ENCODE peak calls at places on chromosomes 3 and 15, in five cellular contexts. One of them, this sample, is unnamed.

GRCh38 chr3:193883551-193883950 is 252.4 kb upstream of the HES1 start:
- DNase-seq in transverse colon: no peak
- DNase-seq in K562: no peak
- DNase-seq in stomach: no peak
- DNase-seq in HCT116: no peak
- DNase-seq in this sample: no peak

GRCh38 chr3:16647668-16648067 is 42.4 kb upstream of the DAZL start:
- DNase-seq in stomach: no peak
- DNase-seq in HCT116: no peak
- DNase-seq in K562: no peak
- DNase-seq in transverse colon: no peak
- DNase-seq in this sample: no peak

GRCh38 chr15:71612066-71612715 is 198.2 kb upstream of the NR2E3 start:
- DNase-seq in transverse colon: no peak
- DNase-seq in stomach: no peak
- DNase-seq in HCT116: no peak
- DNase-seq in K562: no peak
- DNase-seq in this sample: no peak

GRCh38 chr3:127427666-127428065 is 139.8 kb upstream of the PRR20G start:
- DNase-seq in HCT116: no peak
- DNase-seq in transverse colon: no peak
- DNase-seq in K562: no peak
- DNase-seq in stomach: no peak
- DNase-seq in this sample: peak; percentile 35

GRCh38 chr3:38583688-38584087 is 65.8 kb downstream of the SCN5A start:
- DNase-seq in HCT116: no peak
- DNase-seq in transverse colon: peak; percentile 1
- DNase-seq in stomach: peak; percentile 8
- DNase-seq in K562: no peak
- DNase-seq in this sample: peak; percentile 23

GRCh38 chr15:62431391-62431790 is 266.3 kb upstream of the C2CD4B start:
- DNase-seq in HCT116: no peak
- DNase-seq in stomach: no peak
- DNase-seq in transverse colon: no peak
- DNase-seq in K562: no peak
- DNase-seq in this sample: no peak

GRCh38 chr3:185746470-185746869 is 78.4 kb downstream of the IGF2BP2 start:
- DNase-seq in transverse colon: no peak
- DNase-seq in stomach: no peak
- DNase-seq in HCT116: no peak
- DNase-seq in K562: no peak
- DNase-seq in this sample: no peak

GRCh38 chr3:185488465-185488864 is 10.4 kb downstream of the TMEM41A start:
- DNase-seq in transverse colon: no peak
- DNase-seq in HCT116: no peak
- DNase-seq in stomach: no peak
- DNase-seq in K562: no peak
- DNase-seq in this sample: no peak

GRCh38 chr3:43497905-43498365 is 123.9 kb downstream of the ANO10 start:
- DNase-seq in HCT116: no peak
- DNase-seq in K562: no peak
- DNase-seq in transverse colon: no peak
- DNase-seq in stomach: no peak
- DNase-seq in this sample: no peak

GRCh38 chr3:16433701-16434151 is 79.8 kb downstream of the RFTN1 start:
- DNase-seq in transverse colon: no peak
- DNase-seq in K562: no peak
- DNase-seq in stomach: no peak
- DNase-seq in HCT116: no peak
- DNase-seq in this sample: peak; percentile 79

GRCh38 chr15:64842986-64843561 is 1.4 kb downstream of the PLEKHO2 start:
- DNase-seq in stomach: no peak
- DNase-seq in K562: peak; percentile 60
- DNase-seq in HCT116: no peak
- DNase-seq in transverse colon: peak; percentile 53
- DNase-seq in this sample: peak; percentile 87

GRCh38 chr3:70982700-70983140 is 600.8 kb downstream of the FOXP1 start:
- DNase-seq in HCT116: peak; percentile 71
- DNase-seq in stomach: peak; percentile 51
- DNase-seq in transverse colon: no peak
- DNase-seq in K562: no peak
- DNase-seq in this sample: no peak

GRCh38 chr3:44913868-44914468 is 39.6 kb downstream of the TGM4 start:
- DNase-seq in K562: peak; percentile 81
- DNase-seq in stomach: peak; percentile 75
- DNase-seq in HCT116: peak; percentile 40
- DNase-seq in transverse colon: peak; percentile 72
- DNase-seq in this sample: peak; percentile 84

GRCh38 chr3:128133273-128133883 is 9.8 kb upstream of the RUVBL1 start:
- DNase-seq in transverse colon: peak; percentile 25
- DNase-seq in HCT116: peak; percentile 36
- DNase-seq in K562: no peak
- DNase-seq in stomach: no peak
- DNase-seq in this sample: no peak

GRCh38 chr15:74263473-74263872 is 27.3 kb downstream of the CCDC33 start:
- DNase-seq in HCT116: no peak
- DNase-seq in transverse colon: no peak
- DNase-seq in K562: no peak
- DNase-seq in stomach: no peak
- DNase-seq in this sample: no peak

GRCh38 chr3:43001094-43001553 is 22.0 kb downstream of the GASK1A start:
- DNase-seq in stomach: peak; percentile 80
- DNase-seq in HCT116: no peak
- DNase-seq in transverse colon: peak; percentile 65
- DNase-seq in K562: no peak
- DNase-seq in this sample: no peak

GRCh38 chr15:100887211-100887913 is 7.7 kb downstream of the ALDH1A3 start:
- DNase-seq in K562: no peak
- DNase-seq in transverse colon: no peak
- DNase-seq in stomach: no peak
- DNase-seq in HCT116: no peak
- DNase-seq in this sample: no peak

GRCh38 chr3:28066020-28066419 is 175.4 kb upstream of the CMC1 start:
- DNase-seq in K562: no peak
- DNase-seq in stomach: no peak
- DNase-seq in transverse colon: no peak
- DNase-seq in HCT116: no peak
- DNase-seq in this sample: peak; percentile 48

GRCh38 chr15:77415450-77416448 is 4.2 kb downstream of the PEAK1 start:
- DNase-seq in K562: no peak
- DNase-seq in HCT116: no peak
- DNase-seq in stomach: no peak
- DNase-seq in transverse colon: no peak
- DNase-seq in this sample: no peak

GRCh38 chr3:57956119-57956832 is 51.9 kb upstream of the FLNB start:
- DNase-seq in stomach: no peak
- DNase-seq in K562: no peak
- DNase-seq in transverse colon: no peak
- DNase-seq in HCT116: no peak
- DNase-seq in this sample: no peak

GRCh38 chr3:131901686-131902085 is 133.1 kb downstream of the CPNE4 start:
- DNase-seq in stomach: no peak
- DNase-seq in HCT116: no peak
- DNase-seq in K562: no peak
- DNase-seq in transverse colon: no peak
- DNase-seq in this sample: no peak

DNA sequence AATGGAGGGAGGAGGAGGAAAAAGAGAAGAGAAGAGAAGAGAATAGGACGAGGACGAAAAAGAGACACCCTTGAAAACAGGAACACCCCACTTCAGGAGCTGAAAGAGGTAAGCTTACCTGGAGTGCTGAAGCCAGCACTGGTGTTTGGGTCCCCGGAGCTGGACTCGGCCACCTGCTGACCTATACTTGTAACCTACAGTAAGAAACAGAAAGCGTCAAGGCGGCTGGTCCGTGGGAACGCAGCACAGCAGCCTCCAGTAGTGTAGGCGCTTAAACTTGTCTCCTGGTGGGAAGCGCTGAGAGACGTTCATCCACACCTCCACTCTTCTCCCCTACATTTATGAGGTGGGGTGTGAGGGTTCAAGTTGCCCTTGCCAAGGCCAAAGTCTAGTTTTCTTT is 141.0 kb downstream of the NSMCE3 start:
- DNase-seq in HCT116: no peak
- DNase-seq in transverse colon: no peak
- DNase-seq in K562: no peak
- DNase-seq in stomach: no peak
- DNase-seq in this sample: peak; percentile 68
- TF ChIP-seq POLR2AphosphoS5 in HCT116: no peak
- TF ChIP-seq POLR2AphosphoS5 in transverse colon: no peak
- TF ChIP-seq POLR2AphosphoS5 in K562: no peak
- TF ChIP-seq POLR2AphosphoS5 in stomach: no peak
- TF ChIP-seq POLR2AphosphoS5 in this sample: no peak

GRCh38 chr3:134367412-134367811 is 6.8 kb downstream of the AMOTL2 start:
- DNase-seq in stomach: no peak
- DNase-seq in transverse colon: no peak
- DNase-seq in K562: no peak
- DNase-seq in HCT116: no peak
- DNase-seq in this sample: peak; percentile 64
- TF ChIP-seq POLR2A in stomach: no peak
- TF ChIP-seq POLR2A in transverse colon: no peak
- TF ChIP-seq POLR2A in K562: no peak
- TF ChIP-seq POLR2A in HCT116: no peak
- TF ChIP-seq POLR2A in this sample: no peak

GRCh38 chr15:34893967-34894366 is 75.6 kb downstream of the AQR start:
- DNase-seq in stomach: no peak
- DNase-seq in HCT116: no peak
- DNase-seq in transverse colon: no peak
- DNase-seq in K562: no peak
- DNase-seq in this sample: no peak

GRCh38 chr15:34890424-34890823 is 79.1 kb downstream of the AQR start:
- DNase-seq in K562: no peak
- DNase-seq in HCT116: no peak
- DNase-seq in transverse colon: no peak
- DNase-seq in stomach: no peak
- DNase-seq in this sample: no peak

GRCh38 chr15:34889486-34889885 is 80.1 kb downstream of the AQR start:
- DNase-seq in HCT116: no peak
- DNase-seq in transverse colon: no peak
- DNase-seq in stomach: no peak
- DNase-seq in K562: no peak
- DNase-seq in this sample: no peak

GRCh38 chr15:34896183-34896582 is 73.4 kb downstream of the AQR start:
- DNase-seq in transverse colon: no peak
- DNase-seq in stomach: no peak
- DNase-seq in HCT116: no peak
- DNase-seq in K562: no peak
- DNase-seq in this sample: no peak

DNA sequence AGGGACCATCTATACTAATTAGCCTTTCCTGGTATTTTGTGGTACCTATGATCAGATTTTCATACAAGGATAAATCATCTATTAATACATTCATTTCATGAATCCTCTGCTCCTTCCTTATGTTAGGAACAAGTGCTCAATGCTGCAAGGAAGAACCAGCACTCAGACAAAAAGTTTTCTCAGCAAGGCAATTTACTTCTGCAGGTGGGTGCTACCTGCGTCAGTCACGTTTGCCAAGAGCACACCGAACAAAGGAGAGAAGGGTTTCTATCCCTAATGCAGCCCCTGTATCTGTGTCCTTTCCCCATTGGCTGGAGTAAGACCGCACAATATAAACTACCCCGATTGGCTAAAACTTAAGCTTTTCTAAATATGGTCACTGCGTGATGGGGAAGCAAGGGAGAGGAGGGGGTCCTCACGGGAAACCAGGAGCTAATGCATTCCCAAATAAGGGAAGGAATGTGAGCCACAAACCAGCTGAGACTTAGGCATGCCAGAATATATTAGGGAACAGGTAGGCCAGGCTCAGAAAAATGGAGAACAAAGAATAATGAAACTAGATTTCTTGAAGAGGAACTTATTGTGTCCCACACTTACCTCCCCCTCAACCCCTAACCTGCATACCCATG is 76.5 kb downstream of the AQR start:
- DNase-seq in stomach: no peak
- DNase-seq in transverse colon: no peak
- DNase-seq in HCT116: no peak
- DNase-seq in K562: no peak
- DNase-seq in this sample: no peak
- TF ChIP-seq POLR2AphosphoS5 in stomach: no peak
- TF ChIP-seq POLR2AphosphoS5 in transverse colon: no peak
- TF ChIP-seq POLR2AphosphoS5 in HCT116: no peak
- TF ChIP-seq POLR2AphosphoS5 in K562: no peak
- TF ChIP-seq POLR2AphosphoS5 in this sample: no peak

GRCh38 chr3:72977060-72977459 is 19.6 kb upstream of the PPP4R2 start:
- DNase-seq in stomach: no peak
- DNase-seq in HCT116: no peak
- DNase-seq in K562: no peak
- DNase-seq in transverse colon: no peak
- DNase-seq in this sample: no peak

GRCh38 chr3:72977463-72977862 is 19.1 kb upstream of the PPP4R2 start:
- DNase-seq in stomach: no peak
- DNase-seq in HCT116: no peak
- DNase-seq in transverse colon: no peak
- DNase-seq in K562: no peak
- DNase-seq in this sample: no peak

GRCh38 chr3:72985576-72985975 is 11.0 kb upstream of the PPP4R2 start:
- DNase-seq in stomach: no peak
- DNase-seq in K562: no peak
- DNase-seq in HCT116: no peak
- DNase-seq in transverse colon: no peak
- DNase-seq in this sample: no peak

DNA sequence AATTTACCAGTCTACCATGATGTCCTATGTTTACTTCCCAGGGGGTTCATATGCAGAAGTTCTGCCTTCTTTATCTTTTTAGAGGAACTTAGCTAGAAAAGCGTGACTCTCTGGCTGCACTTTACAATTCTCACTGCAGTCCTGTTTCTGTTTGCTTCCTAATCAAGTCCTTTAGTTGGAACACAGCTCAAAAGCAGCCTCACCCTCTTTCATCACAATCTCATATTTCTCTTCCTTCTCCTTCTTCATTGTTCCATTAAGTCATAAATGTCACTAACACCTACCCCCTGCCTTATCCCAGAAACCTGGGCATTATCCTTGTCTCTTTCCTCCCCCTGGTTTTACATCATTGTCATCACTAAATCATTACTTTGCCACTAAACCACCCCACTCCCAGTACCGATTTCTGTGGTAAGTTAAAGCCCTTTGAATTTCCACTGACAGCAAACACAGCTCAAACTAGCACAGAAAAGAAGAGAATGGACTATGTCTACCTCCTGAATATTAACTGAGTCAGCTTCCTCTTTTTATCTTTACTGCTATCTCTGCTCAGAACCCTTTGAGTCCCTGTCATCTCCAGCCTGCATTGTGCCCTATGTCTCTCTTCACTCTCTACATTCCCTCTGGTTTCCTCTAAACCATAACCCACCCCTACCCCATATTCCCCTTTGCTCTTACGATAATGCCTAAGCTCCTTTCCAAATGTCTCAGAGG is 13.8 kb upstream of the PPP4R2 start:
- DNase-seq in HCT116: no peak
- DNase-seq in stomach: no peak
- DNase-seq in K562: no peak
- DNase-seq in transverse colon: no peak
- DNase-seq in this sample: no peak
- TF ChIP-seq POLR2A in HCT116: no peak
- TF ChIP-seq POLR2A in stomach: no peak
- TF ChIP-seq POLR2A in K562: no peak
- TF ChIP-seq POLR2A in transverse colon: no peak
- TF ChIP-seq POLR2A in this sample: no peak

This sample was measured in spleen.